ENCODE peak calls at places on chromosomes 16 and 17, in five cellular contexts. One of them, this sample, is unnamed.

GRCh38 chr17:74750327-74751069 is 2.1 kb downstream of the NHERF1 start:
- DNase-seq in CD4-positive, alpha-beta T cell: no peak
- DNase-seq in fibroblast of lung: no peak
- DNase-seq in left ventricle myocardium inferior: no peak
- DNase-seq in neural crest cell: no peak
- DNase-seq in this sample: no peak

GRCh38 chr17:74132354-74132753 is 71.1 kb upstream of the RPL38 start:
- DNase-seq in CD4-positive, alpha-beta T cell: no peak
- DNase-seq in fibroblast of lung: no peak
- DNase-seq in left ventricle myocardium inferior: no peak
- DNase-seq in neural crest cell: no peak
- DNase-seq in this sample: no peak

GRCh38 chr16:70375636-70376611 is 29.2 kb downstream of the DDX19A start:
- DNase-seq in CD4-positive, alpha-beta T cell: no peak
- DNase-seq in fibroblast of lung: no peak
- DNase-seq in left ventricle myocardium inferior: no peak
- DNase-seq in neural crest cell: no peak
- DNase-seq in this sample: no peak

GRCh38 chr16:57764341-57765159 is 29.0 kb downstream of the KATNB1 start:
- DNase-seq in CD4-positive, alpha-beta T cell: no peak
- DNase-seq in fibroblast of lung: peak
- DNase-seq in left ventricle myocardium inferior: no peak
- DNase-seq in neural crest cell: no peak
- DNase-seq in this sample: peak

GRCh38 chr16:55081622-55082593 is 151.2 kb downstream of the IRX5 start:
- DNase-seq in CD4-positive, alpha-beta T cell: no peak
- DNase-seq in fibroblast of lung: no peak
- DNase-seq in left ventricle myocardium inferior: no peak
- DNase-seq in neural crest cell: no peak
- DNase-seq in this sample: no peak

GRCh38 chr17:17191961-17192381 is 14.2 kb downstream of the PLD6 start:
- DNase-seq in CD4-positive, alpha-beta T cell: no peak
- DNase-seq in fibroblast of lung: peak
- DNase-seq in left ventricle myocardium inferior: no peak
- DNase-seq in neural crest cell: no peak
- DNase-seq in this sample: no peak

GRCh38 chr17:28901866-28902818 is 737 bp downstream of the DHRS13 start:
- DNase-seq in CD4-positive, alpha-beta T cell: peak
- DNase-seq in fibroblast of lung: peak
- DNase-seq in left ventricle myocardium inferior: peak
- DNase-seq in neural crest cell: peak
- DNase-seq in this sample: peak

GRCh38 chr16:75758215-75758614 is 31.9 kb upstream of the CPHXL start:
- DNase-seq in CD4-positive, alpha-beta T cell: no peak
- DNase-seq in fibroblast of lung: peak
- DNase-seq in left ventricle myocardium inferior: no peak
- DNase-seq in neural crest cell: no peak
- DNase-seq in this sample: no peak

GRCh38 chr17:4980644-4981216 is 6.7 kb downstream of the CAMTA2 start:
- DNase-seq in CD4-positive, alpha-beta T cell: no peak
- DNase-seq in fibroblast of lung: peak
- DNase-seq in left ventricle myocardium inferior: no peak
- DNase-seq in neural crest cell: peak
- DNase-seq in this sample: peak

GRCh38 chr17:1553354-1554266 is 9.0 kb downstream of the PITPNA start:
- DNase-seq in CD4-positive, alpha-beta T cell: no peak
- DNase-seq in fibroblast of lung: no peak
- DNase-seq in left ventricle myocardium inferior: no peak
- DNase-seq in neural crest cell: no peak
- DNase-seq in this sample: no peak

GRCh38 chr16:31504159-31504558 is 4.0 kb downstream of the RUSF1 start:
- DNase-seq in CD4-positive, alpha-beta T cell: no peak
- DNase-seq in fibroblast of lung: no peak
- DNase-seq in left ventricle myocardium inferior: no peak
- DNase-seq in neural crest cell: no peak
- DNase-seq in this sample: no peak

GRCh38 chr17:73347355-73347754 is 35.6 kb upstream of the CDC42EP4 start:
- DNase-seq in CD4-positive, alpha-beta T cell: no peak
- DNase-seq in fibroblast of lung: no peak
- DNase-seq in left ventricle myocardium inferior: no peak
- DNase-seq in neural crest cell: no peak
- DNase-seq in this sample: no peak

GRCh38 chr17:66250686-66251085 is 21.5 kb upstream of the APOH start:
- DNase-seq in CD4-positive, alpha-beta T cell: no peak
- DNase-seq in fibroblast of lung: no peak
- DNase-seq in left ventricle myocardium inferior: no peak
- DNase-seq in neural crest cell: no peak
- DNase-seq in this sample: no peak

GRCh38 chr17:43449470-43450202 is 34.1 kb upstream of the DHX8 start:
- DNase-seq in CD4-positive, alpha-beta T cell: no peak
- DNase-seq in fibroblast of lung: peak
- DNase-seq in left ventricle myocardium inferior: no peak
- DNase-seq in neural crest cell: no peak
- DNase-seq in this sample: no peak

GRCh38 chr16:88651276-88651988 is 579 bp upstream of the CYBA start:
- DNase-seq in CD4-positive, alpha-beta T cell: peak
- DNase-seq in fibroblast of lung: no peak
- DNase-seq in left ventricle myocardium inferior: peak
- DNase-seq in neural crest cell: no peak
- DNase-seq in this sample: peak

GRCh38 chr17:50956409-50956749 is 90.2 kb upstream of the TOB1 start:
- DNase-seq in CD4-positive, alpha-beta T cell: no peak
- DNase-seq in fibroblast of lung: no peak
- DNase-seq in left ventricle myocardium inferior: no peak
- DNase-seq in neural crest cell: no peak
- DNase-seq in this sample: no peak

GRCh38 chr17:48194097-48194550 is 86.6 kb downstream of the SNX11 start:
- DNase-seq in CD4-positive, alpha-beta T cell: no peak
- DNase-seq in fibroblast of lung: peak
- DNase-seq in left ventricle myocardium inferior: no peak
- DNase-seq in neural crest cell: no peak
- DNase-seq in this sample: no peak

GRCh38 chr17:40020146-40020545 is 4.9 kb downstream of the CSF3 start:
- DNase-seq in CD4-positive, alpha-beta T cell: no peak
- DNase-seq in fibroblast of lung: no peak
- DNase-seq in left ventricle myocardium inferior: no peak
- DNase-seq in neural crest cell: no peak
- DNase-seq in this sample: no peak

GRCh38 chr16:85149776-85150175 is 37.5 kb upstream of the CIBAR2 start:
- DNase-seq in CD4-positive, alpha-beta T cell: no peak
- DNase-seq in fibroblast of lung: no peak
- DNase-seq in left ventricle myocardium inferior: peak
- DNase-seq in neural crest cell: no peak
- DNase-seq in this sample: no peak

GRCh38 chr17:65231086-65231485 is 93.9 kb downstream of the RGS9 start:
- DNase-seq in CD4-positive, alpha-beta T cell: no peak
- DNase-seq in fibroblast of lung: no peak
- DNase-seq in left ventricle myocardium inferior: no peak
- DNase-seq in neural crest cell: no peak
- DNase-seq in this sample: no peak

GRCh38 chr17:81527591-81528383 is at the start of gene FSCN2:
- DNase-seq in CD4-positive, alpha-beta T cell: no peak
- DNase-seq in fibroblast of lung: no peak
- DNase-seq in left ventricle myocardium inferior: no peak
- DNase-seq in neural crest cell: no peak
- DNase-seq in this sample: no peak

GRCh38 chr16:24270721-24271120 is 14.6 kb downstream of the CACNG3 start:
- DNase-seq in CD4-positive, alpha-beta T cell: no peak
- DNase-seq in fibroblast of lung: no peak
- DNase-seq in left ventricle myocardium inferior: no peak
- DNase-seq in neural crest cell: no peak
- DNase-seq in this sample: no peak

GRCh38 chr17:57584050-57584551 is 161.0 kb downstream of the CCDC182 start:
- DNase-seq in CD4-positive, alpha-beta T cell: no peak
- DNase-seq in fibroblast of lung: peak
- DNase-seq in left ventricle myocardium inferior: peak
- DNase-seq in neural crest cell: no peak
- DNase-seq in this sample: no peak
- TF ChIP-seq CTCF in CD4-positive, alpha-beta T cell: no peak
- TF ChIP-seq CTCF in fibroblast of lung: no peak
- TF ChIP-seq CTCF in left ventricle myocardium inferior: peak
- TF ChIP-seq CTCF in neural crest cell: no peak
- TF ChIP-seq CTCF in this sample: no peak

GRCh38 chr16:72301416-72302048 is 129.6 kb upstream of the PMFBP1 start:
- DNase-seq in CD4-positive, alpha-beta T cell: no peak
- DNase-seq in fibroblast of lung: no peak
- DNase-seq in left ventricle myocardium inferior: no peak
- DNase-seq in neural crest cell: no peak
- DNase-seq in this sample: no peak

GRCh38 chr16:72302352-72302751 is 130.4 kb upstream of the PMFBP1 start:
- DNase-seq in CD4-positive, alpha-beta T cell: no peak
- DNase-seq in fibroblast of lung: no peak
- DNase-seq in left ventricle myocardium inferior: no peak
- DNase-seq in neural crest cell: no peak
- DNase-seq in this sample: no peak

GRCh38 chr16:72300892-72301291 is 128.9 kb upstream of the PMFBP1 start:
- DNase-seq in CD4-positive, alpha-beta T cell: no peak
- DNase-seq in fibroblast of lung: no peak
- DNase-seq in left ventricle myocardium inferior: no peak
- DNase-seq in neural crest cell: no peak
- DNase-seq in this sample: no peak

GRCh38 chr16:72298947-72299346 is 127.0 kb upstream of the PMFBP1 start:
- DNase-seq in CD4-positive, alpha-beta T cell: no peak
- DNase-seq in fibroblast of lung: no peak
- DNase-seq in left ventricle myocardium inferior: no peak
- DNase-seq in neural crest cell: no peak
- DNase-seq in this sample: no peak

DNA sequence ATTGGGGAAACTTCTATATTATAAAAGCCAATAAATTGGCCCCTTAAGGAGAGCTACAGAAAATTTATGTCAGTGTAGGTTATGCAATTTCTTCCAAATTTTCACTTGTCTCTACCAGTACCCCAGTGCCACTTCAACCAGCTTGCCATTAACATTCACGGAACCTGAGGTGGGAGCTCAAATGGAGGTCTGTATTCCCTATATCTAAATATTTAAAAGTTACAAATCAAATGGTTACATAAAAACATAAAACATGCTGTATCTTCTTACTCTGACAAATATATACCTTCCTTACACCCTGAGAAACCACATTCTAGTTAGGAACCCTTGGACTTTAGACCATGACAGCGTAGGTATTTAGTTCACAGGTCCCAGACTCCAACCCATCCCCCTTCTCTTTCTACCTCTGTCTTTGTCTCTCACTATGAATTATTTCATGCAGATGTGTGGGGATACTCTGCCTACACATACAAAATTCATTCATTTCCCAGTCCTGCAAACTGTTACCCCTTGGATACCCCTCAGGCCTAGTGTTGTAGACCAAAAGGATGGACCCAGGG is 127.8 kb upstream of the PMFBP1 start:
- DNase-seq in CD4-positive, alpha-beta T cell: no peak
- DNase-seq in fibroblast of lung: no peak
- DNase-seq in left ventricle myocardium inferior: no peak
- DNase-seq in neural crest cell: no peak
- DNase-seq in this sample: no peak
- TF ChIP-seq CTCF in CD4-positive, alpha-beta T cell: no peak
- TF ChIP-seq CTCF in fibroblast of lung: no peak
- TF ChIP-seq CTCF in left ventricle myocardium inferior: no peak
- TF ChIP-seq CTCF in neural crest cell: no peak
- TF ChIP-seq CTCF in this sample: no peak

DNA sequence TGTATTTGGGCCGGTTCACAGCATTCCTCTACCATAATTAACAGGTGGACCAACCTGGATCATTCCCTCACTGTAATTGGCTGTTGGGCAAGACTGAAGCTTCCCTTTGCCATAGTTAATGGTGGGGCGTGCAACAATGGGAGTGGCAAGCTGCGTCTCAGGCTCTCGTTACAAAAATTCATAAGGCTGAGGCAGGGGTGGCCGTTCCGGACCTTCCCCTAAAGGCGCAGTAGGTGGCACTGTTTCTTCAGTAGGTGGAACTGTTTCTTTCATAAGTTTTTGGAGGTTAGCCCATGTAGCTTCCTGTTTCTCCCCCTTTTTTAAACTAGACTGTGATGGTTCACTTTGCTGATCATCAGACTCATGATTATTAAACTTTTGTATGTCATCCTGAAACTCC is 17.0 kb upstream of the TMC5 start:
- DNase-seq in CD4-positive, alpha-beta T cell: no peak
- DNase-seq in fibroblast of lung: no peak
- DNase-seq in left ventricle myocardium inferior: no peak
- DNase-seq in neural crest cell: no peak
- DNase-seq in this sample: no peak
- TF ChIP-seq CTCF in CD4-positive, alpha-beta T cell: no peak
- TF ChIP-seq CTCF in fibroblast of lung: no peak
- TF ChIP-seq CTCF in left ventricle myocardium inferior: no peak
- TF ChIP-seq CTCF in neural crest cell: peak
- TF ChIP-seq CTCF in this sample: peak

DNA sequence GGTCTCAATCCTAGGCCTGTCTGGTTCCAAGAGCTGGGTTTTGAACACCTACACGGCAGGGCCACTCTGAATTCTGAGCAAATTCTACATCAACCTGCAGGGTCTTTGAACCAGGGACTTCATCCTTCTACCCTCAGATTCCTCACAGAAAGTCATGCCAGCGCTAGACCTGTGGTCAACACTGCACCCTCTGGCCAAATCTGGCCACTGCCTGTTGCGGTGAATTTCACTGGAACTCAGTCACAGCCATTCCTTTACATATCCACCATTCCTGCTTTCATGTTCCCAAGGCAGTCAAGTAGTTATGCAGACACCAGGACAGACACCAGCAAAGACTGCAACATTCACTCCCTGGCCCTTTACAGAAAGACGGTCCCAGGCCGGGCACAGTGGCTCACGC is 144.6 kb downstream of the C16orf95 start:
- DNase-seq in CD4-positive, alpha-beta T cell: no peak
- DNase-seq in fibroblast of lung: no peak
- DNase-seq in left ventricle myocardium inferior: no peak
- DNase-seq in neural crest cell: no peak
- DNase-seq in this sample: no peak
- TF ChIP-seq CTCF in CD4-positive, alpha-beta T cell: no peak
- TF ChIP-seq CTCF in fibroblast of lung: no peak
- TF ChIP-seq CTCF in left ventricle myocardium inferior: no peak
- TF ChIP-seq CTCF in neural crest cell: no peak
- TF ChIP-seq CTCF in this sample: no peak